ENCODE peak calls at places on chromosomes 5 and 9, in eight cellular contexts. Y is heart right ventricle; W is DMS 273 treated with DMSO at 0.1 percent for 48 hours; P is CD4-positive, alpha-beta memory T cell; Z is psoas muscle; R is RCC 7860; C is HEK293T; V is mesenteric fat pad. T is an unnamed sample.

GRCh38 chr5:43601454-43602260 is 1.3 kb upstream of the NNT start:
- DNase-seq in R (peak; percentile 65), C (peak; percentile 8), Y (peak; percentile 21), P (no peak), Z (no peak), W (no peak), V (no peak), T (no peak)

GRCh38 chr9:137498720-137499150 is 39.6 kb upstream of the NSMF start:
- DNase-seq in R (no peak), P (no peak), V (no peak), Y (no peak), W (no peak), Z (no peak), C (no peak), T (no peak)

GRCh38 chr9:19174127-19174921 is 47.0 kb upstream of the PLIN2 start:
- DNase-seq in V (peak; percentile 75), Y (peak; percentile 64), R (peak; percentile 79), P (peak; percentile 56), C (peak; percentile 70), Z (peak; percentile 83), W (peak; percentile 36), T (peak; percentile 38)

GRCh38 chr5:149429839-149430721 is 51.0 kb upstream of the IL17B start:
- DNase-seq in R (no peak), W (no peak), Z (peak; percentile 58), C (no peak), Y (peak; percentile 75), V (no peak), P (no peak), T (no peak)

GRCh38 chr5:113380299-113381014 is 54.3 kb downstream of the TSSK1B start:
- DNase-seq in R (no peak), C (no peak), W (no peak), P (no peak), Y (no peak), V (no peak), Z (no peak), T (no peak)

GRCh38 chr5:113508756-113509155 is 4.7 kb upstream of the YTHDC2 start:
- DNase-seq in W (no peak), Y (no peak), R (no peak), C (no peak), V (no peak), P (no peak), Z (no peak), T (no peak)

GRCh38 chr9:114216081-114216480 is 60.7 kb downstream of the COL27A1 start:
- DNase-seq in W (peak; percentile 22), Y (peak; percentile 61), Z (peak; percentile 38), V (no peak), P (no peak), R (no peak), C (peak; percentile 28), T (no peak)

GRCh38 chr5:180648658-180649296 is 623 bp downstream of the FLT4 start:
- DNase-seq in Y (no peak), R (no peak), C (peak; percentile 83), P (no peak), V (peak; percentile 82), Z (no peak), W (no peak), T (no peak)

GRCh38 chr9:132997591-132997990 is 19.1 kb downstream of the GFI1B start:
- DNase-seq in V (no peak), R (peak; percentile 86), W (no peak), Y (no peak), Z (no peak), C (no peak), P (no peak), T (no peak)

GRCh38 chr5:77355751-77356150 is 136.4 kb downstream of the WDR41 start:
- DNase-seq in V (no peak), Z (no peak), C (no peak), P (no peak), W (no peak), R (no peak), Y (no peak), T (no peak)

T was measured in NCI-H2107.